ENCODE peak calls at places on chromosomes 3 and 15, in four cellular contexts. F is A549, K is GM12878, H is K562. T is an unnamed sample.

GRCh38 chr15:57220220-57220619 is 156.1 kb upstream of the CGNL1 start:
- DNase-seq in F (no peak), K (no peak), H (no peak), T (peak)

GRCh38 chr15:52066842-52067544 is 45.6 kb downstream of the BCL2L10 start:
- DNase-seq in K (no peak), F (no peak), H (no peak), T (no peak)

GRCh38 chr3:54982807-54983206 is 54.9 kb upstream of the LRTM1 start:
- DNase-seq in F (no peak), H (no peak), K (no peak), T (no peak)

GRCh38 chr3:21216598-21216997 is 534.4 kb downstream of the ZNF385D start:
- DNase-seq in F (no peak), H (no peak), K (no peak), T (no peak)

GRCh38 chr3:177744873-177745646 is 547.8 kb upstream of the TBL1XR1 start:
- DNase-seq in F (no peak), K (no peak), H (no peak), T (peak)

GRCh38 chr3:129325383-129325782 is 46.7 kb downstream of the HMCES start:
- DNase-seq in F (no peak), H (no peak), K (no peak), T (no peak)

GRCh38 chr3:195254454-195255175 is 16.3 kb downstream of the XXYLT1 start:
- DNase-seq in H (no peak), F (no peak), K (no peak), T (no peak)

GRCh38 chr3:182028081-182028480 is 316.4 kb downstream of the SOX2 start:
- DNase-seq in F (no peak), K (no peak), H (no peak), T (no peak)

GRCh38 chr15:64774556-64775523 is 549 bp downstream of the RBPMS2 start:
- DNase-seq in F (no peak), K (no peak), H (no peak), T (no peak)

GRCh38 chr3:44993471-44994205 is 17.6 kb downstream of the EXOSC7 start:
- DNase-seq in F (peak), K (no peak), H (no peak), T (peak)

GRCh38 chr3:120394343-120394742 is 45.2 kb upstream of the LRRC58 start:
- DNase-seq in K (no peak), H (no peak), F (no peak), T (no peak)

GRCh38 chr15:68220967-68221366 is 8.6 kb downstream of the CLN6 start:
- DNase-seq in F (no peak), K (no peak), H (no peak), T (no peak)

GRCh38 chr3:79473993-79474392 is 293.8 kb downstream of the ROBO1 start:
- DNase-seq in H (no peak), K (no peak), F (no peak), T (no peak)

GRCh38 chr3:73453676-73454075 is 171.1 kb downstream of the PDZRN3 start:
- DNase-seq in F (no peak), K (no peak), H (no peak), T (peak)

GRCh38 chr3:157248590-157249425 is 88.9 kb upstream of the CCNL1 start:
- DNase-seq in H (peak), K (no peak), F (peak), T (peak)

GRCh38 chr3:123353227-123353851 is 95.6 kb downstream of the ADCY5 start:
- DNase-seq in K (no peak), F (no peak), H (no peak), T (no peak)

GRCh38 chr3:38136807-38137614 is at the start of gene ACAA1:
- DNase-seq in F (peak), H (peak), K (peak), T (peak)

GRCh38 chr3:134291300-134292254 is 40.9 kb upstream of the RYK start:
- DNase-seq in H (no peak), K (no peak), F (no peak), T (peak)

GRCh38 chr3:183541235-183541655 is 14.3 kb downstream of the KLHL6 start:
- DNase-seq in H (no peak), K (no peak), F (no peak), T (no peak)

GRCh38 chr3:192128922-192129321 is 598.4 kb downstream of the FGF12 start:
- DNase-seq in F (no peak), H (no peak), K (peak), T (no peak)
- H3K27ac ChIP-seq in F (no peak), H (no peak), K (no peak), T (no peak)

DNA sequence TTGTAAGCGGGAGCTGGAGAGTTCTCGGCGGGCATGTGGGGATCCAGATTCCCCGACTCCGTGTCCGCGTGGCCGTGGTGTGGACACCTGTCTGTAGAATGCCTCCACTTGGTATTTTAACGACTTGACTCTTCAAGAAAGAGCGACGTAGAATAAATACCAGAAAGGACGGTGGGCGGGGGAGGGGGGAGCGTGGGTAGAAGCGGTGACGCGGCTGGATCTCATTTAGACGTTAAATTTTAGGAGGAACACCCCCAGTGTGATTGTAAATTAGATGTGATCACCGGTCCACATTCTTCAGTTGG is 625 bp upstream of the PYGO1 start:
- DNase-seq in H (no peak), F (no peak), K (no peak), T (no peak)
- TF ChIP-seq ELK1 in H (no peak), F (no peak), K (no peak), T (no peak)

GRCh38 chr15:59350421-59350732 is 22.3 kb downstream of the MYO1E start:
- DNase-seq in K (no peak), F (no peak), H (no peak), T (no peak)
- H3K27ac ChIP-seq in K (peak), F (peak), H (no peak), T (peak)

DNA sequence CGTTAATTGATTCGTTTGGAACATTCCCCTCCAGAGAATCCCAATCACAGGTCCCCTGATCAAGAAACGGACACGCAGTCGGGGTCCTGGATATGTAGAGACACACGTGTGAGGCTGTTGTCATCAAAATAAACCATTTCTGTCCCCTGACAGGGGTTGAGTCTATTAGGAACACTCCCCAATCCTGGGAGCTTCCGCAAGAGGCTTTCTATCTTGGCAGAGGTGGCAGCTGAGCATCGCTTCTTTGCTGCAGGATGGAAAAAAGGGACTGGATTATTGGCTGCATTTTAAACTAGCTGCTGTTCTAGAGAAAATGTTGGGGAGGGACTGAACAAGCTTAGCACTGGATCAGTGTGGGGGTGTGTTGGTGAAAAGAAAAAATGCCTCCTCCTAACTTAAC is 2.5 kb upstream of the CNTN4 start:
- DNase-seq in F (no peak), K (no peak), H (no peak), T (no peak)
- TF ChIP-seq ELK1 in F (no peak), K (no peak), H (no peak), T (no peak)

GRCh38 chr3:189778340-189778950 is 147.3 kb downstream of the TP63 start:
- DNase-seq in F (no peak), H (no peak), K (no peak), T (no peak)
- H3K27ac ChIP-seq in F (no peak), H (no peak), K (no peak), T (no peak)

GRCh38 chr15:99707481-99708270 is 25.6 kb downstream of the LYSMD4 start:
- DNase-seq in F (no peak), H (no peak), K (no peak), T (peak)

GRCh38 chr15:99711685-99712084 is 21.6 kb downstream of the LYSMD4 start:
- DNase-seq in K (no peak), F (no peak), H (no peak), T (no peak)

GRCh38 chr15:99709243-99709986 is 23.8 kb downstream of the LYSMD4 start:
- DNase-seq in H (no peak), F (no peak), K (no peak), T (no peak)

GRCh38 chr15:99706557-99707303 is 26.5 kb downstream of the LYSMD4 start:
- DNase-seq in H (no peak), F (no peak), K (no peak), T (no peak)

GRCh38 chr15:99708563-99708962 is 24.7 kb downstream of the LYSMD4 start:
- DNase-seq in K (no peak), F (peak), H (peak), T (peak)
- TF ChIP-seq ELK1 in K (no peak), F (no peak), H (no peak), T (no peak)

GRCh38 chr3:148992635-148993230 is 1.4 kb downstream of the GYG1 start:
- DNase-seq in H (no peak), K (no peak), F (no peak), T (no peak)
- H3K27ac ChIP-seq in H (no peak), K (no peak), F (no peak), T (no peak)

GRCh38 chr3:141454055-141454454 is 32.8 kb upstream of the RASA2 start:
- DNase-seq in F (no peak), H (no peak), K (no peak), T (no peak)

GRCh38 chr3:141452773-141453172 is 34.1 kb upstream of the RASA2 start:
- DNase-seq in K (no peak), F (no peak), H (no peak), T (no peak)

GRCh38 chr3:141449424-141449823 is 37.4 kb upstream of the RASA2 start:
- DNase-seq in F (no peak), K (no peak), H (no peak), T (no peak)

GRCh38 chr3:141450727-141451378 is 36.0 kb upstream of the RASA2 start:
- DNase-seq in F (no peak), K (no peak), H (peak), T (no peak)

GRCh38 chr3:141452045-141452444 is 34.8 kb upstream of the RASA2 start:
- DNase-seq in H (peak), F (peak), K (peak), T (peak)
- TF ChIP-seq ELK1 in H (no peak), F (no peak), K (no peak), T (no peak)

GRCh38 chr3:190092250-190092649 is 28.4 kb downstream of the P3H2 start:
- DNase-seq in F (no peak), K (no peak), H (no peak), T (peak)
- H3K27ac ChIP-seq in F (peak), K (no peak), H (no peak), T (no peak)

GRCh38 chr15:99686290-99686689 is 46.9 kb downstream of the LYSMD4 start:
- DNase-seq in H (no peak), F (no peak), K (no peak), T (no peak)

GRCh38 chr15:99683000-99683670 is 50.1 kb downstream of the LYSMD4 start:
- DNase-seq in F (no peak), H (no peak), K (no peak), T (peak)

GRCh38 chr15:99677540-99678134 is 55.6 kb downstream of the LYSMD4 start:
- DNase-seq in K (no peak), F (no peak), H (no peak), T (no peak)

DNA sequence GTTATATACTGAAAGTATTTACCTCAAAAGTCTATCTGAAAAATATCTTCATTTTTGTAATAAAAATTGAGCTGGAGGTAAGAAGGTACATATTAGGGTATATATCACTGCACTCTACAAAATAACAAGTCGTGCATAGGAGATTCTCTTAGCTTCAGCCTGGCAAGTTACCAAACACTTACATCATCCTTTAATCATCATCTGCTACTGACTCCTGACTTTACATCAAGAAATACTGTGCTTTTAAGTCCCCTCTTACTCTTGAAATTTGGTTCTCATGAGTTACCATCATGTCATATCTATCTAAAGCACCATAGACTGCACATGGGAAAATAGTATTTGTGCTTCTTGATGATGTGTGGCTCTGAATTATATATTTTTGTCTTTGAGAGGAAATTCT is 50.8 kb downstream of the LYSMD4 start:
- DNase-seq in K (no peak), F (no peak), H (no peak), T (peak)
- TF ChIP-seq ELK1 in K (no peak), F (no peak), H (no peak), T (no peak)